ENCODE peak calls at places on chromosomes 11 and 22, in nine cellular contexts. X, Y, S, R, C, F, V, W and D are unnamed samples.

GRCh38 chr11:36296925-36297604 is 977 bp downstream of the PRR5L start:
- DNase-seq in X (no peak), C (peak; percentile 46), F (no peak), V (no peak), W (no peak), S (no peak), Y (no peak), R (peak; percentile 41), D (peak; percentile 72)

GRCh38 chr11:41177791-41178190 is 281.7 kb downstream of the LRRC4C start:
- DNase-seq in W (no peak), F (peak; percentile 12), Y (no peak), C (peak; percentile 17), R (no peak), X (no peak), S (no peak), V (no peak), D (no peak)

GRCh38 chr11:43382614-43383013 is 23.9 kb downstream of the TTC17 start:
- DNase-seq in W (no peak), X (no peak), V (no peak), F (no peak), Y (no peak), S (no peak), R (no peak), C (no peak), D (no peak)

GRCh38 chr22:39638958-39639357 is 68.4 kb downstream of the CACNA1I start:
- DNase-seq in V (no peak), Y (no peak), S (no peak), C (no peak), R (no peak), X (no peak), W (no peak), F (no peak), D (no peak)

GRCh38 chr11:79179087-79179486 is 261.7 kb downstream of the TENM4 start:
- DNase-seq in V (no peak), X (no peak), S (no peak), R (no peak), W (no peak), Y (no peak), C (no peak), F (no peak), D (no peak)

GRCh38 chr11:76843916-76844315 is 16.8 kb upstream of the ACER3 start:
- DNase-seq in X (no peak), Y (no peak), W (no peak), R (no peak), V (no peak), F (no peak), C (no peak), S (no peak), D (no peak)

GRCh38 chr22:38868886-38869381 is 3.1 kb downstream of the CBX6 start:
- DNase-seq in Y (peak; percentile 88), V (peak; percentile 91), R (peak; percentile 65), F (no peak), C (peak; percentile 81), S (peak; percentile 66), X (peak; percentile 91), W (peak; percentile 78), D (peak; percentile 32)

GRCh38 chr11:131724436-131724995 is 354.1 kb downstream of the NTM start:
- DNase-seq in V (no peak), Y (no peak), W (no peak), S (no peak), F (no peak), X (no peak), R (no peak), C (no peak), D (no peak)

GRCh38 chr11:75531325-75531724 is 5.6 kb upstream of the GDPD5 start:
- DNase-seq in R (no peak), S (no peak), C (no peak), W (no peak), V (no peak), X (no peak), Y (no peak), F (no peak), D (no peak)

GRCh38 chr22:29348956-29349355 is 33.5 kb upstream of the RASL10A start:
- DNase-seq in X (no peak), F (no peak), W (no peak), R (no peak), C (no peak), S (no peak), V (no peak), Y (peak; percentile 25), D (no peak)

GRCh38 chr22:49523374-49524008 is 304.2 kb downstream of the BRD1 start:
- DNase-seq in Y (no peak), X (no peak), V (no peak), W (no peak), C (no peak), S (no peak), F (no peak), R (no peak), D (no peak)

GRCh38 chr11:2211113-2211971 is 39.7 kb upstream of the TH start:
- DNase-seq in V (no peak), C (no peak), W (no peak), R (no peak), S (no peak), F (no peak), X (no peak), Y (no peak), D (no peak)

GRCh38 chr11:22163394-22163797 is 29.5 kb upstream of the ANO5 start:
- DNase-seq in S (peak; percentile 87), W (no peak), V (no peak), C (no peak), R (no peak), Y (peak; percentile 56), X (no peak), F (no peak), D (no peak)

GRCh38 chr22:30712094-30712493 is 17.4 kb downstream of the OSBP2 start:
- DNase-seq in R (no peak), F (no peak), X (no peak), C (no peak), W (no peak), V (no peak), Y (no peak), S (no peak), D (no peak)

GRCh38 chr11:100929377-100929776 is 200.2 kb downstream of the PGR start:
- DNase-seq in F (no peak), Y (no peak), R (no peak), X (no peak), V (no peak), S (no peak), W (no peak), C (peak; percentile 66), D (peak; percentile 77)

GRCh38 chr22:44245438-44245837 is 64.7 kb downstream of the PARVG start:
- DNase-seq in F (no peak), W (no peak), S (no peak), C (no peak), V (no peak), X (no peak), Y (no peak), R (no peak), D (no peak)

GRCh38 chr22:49553076-49553475 is 274.6 kb downstream of the BRD1 start:
- DNase-seq in R (no peak), C (no peak), W (no peak), V (peak; percentile 47), S (no peak), F (no peak), Y (no peak), X (no peak), D (no peak)

GRCh38 chr11:47001666-47002285 is 65.2 kb downstream of the CSTPP1 start:
- DNase-seq in W (no peak), V (no peak), X (no peak), F (peak; percentile 38), R (no peak), S (no peak), C (no peak), Y (no peak), D (no peak)

GRCh38 chr11:124961972-124962609 is 8.1 kb downstream of the CCDC15 start:
- DNase-seq in W (no peak), F (peak; percentile 81), R (peak; percentile 95), V (no peak), Y (no peak), S (peak; percentile 74), C (peak; percentile 78), X (no peak), D (peak; percentile 72)